ENCODE peak calls at places on chromosomes 5 and 9, in five cellular contexts. H, Y, K, U and R are unnamed samples.

GRCh38 chr5:111223086-111223789 is 946 bp upstream of the CAMK4 start:
- DNase-seq in H (no peak), Y (no peak), K (no peak), U (no peak), R (no peak)

GRCh38 chr9:19185191-19185590 is 45.3 kb upstream of the DENND4C start:
- DNase-seq in H (no peak), Y (no peak), K (no peak), U (no peak), R (no peak)

GRCh38 chr5:19370655-19371386 is 617.2 kb downstream of the CDH18 start:
- DNase-seq in H (no peak), Y (no peak), K (no peak), U (no peak), R (no peak)

GRCh38 chr5:36422957-36423356 is 121.3 kb upstream of the RANBP3L start:
- DNase-seq in H (no peak), Y (no peak), K (no peak), U (no peak), R (no peak)

GRCh38 chr5:136285501-136285900 is 79.8 kb downstream of the TRPC7 start:
- DNase-seq in H (peak; percentile 4), Y (no peak), K (no peak), U (no peak), R (no peak)

GRCh38 chr5:109837226-109837861 is 147.6 kb downstream of the MAN2A1 start:
- DNase-seq in H (no peak), Y (no peak), K (no peak), U (no peak), R (no peak)

GRCh38 chr5:62144395-62145022 is 161.5 kb upstream of the KIF2A start:
- DNase-seq in H (no peak), Y (no peak), K (no peak), U (no peak), R (peak; percentile 65)

GRCh38 chr9:126295516-126295915 is 31.1 kb upstream of the MVB12B start:
- DNase-seq in H (no peak), Y (no peak), K (no peak), U (no peak), R (no peak)

GRCh38 chr5:7478459-7478858 is 82.5 kb downstream of the ADCY2 start:
- DNase-seq in H (no peak), Y (no peak), K (no peak), U (no peak), R (no peak)

GRCh38 chr5:145917288-145917687 is 19.1 kb upstream of the SH3RF2 start:
- DNase-seq in H (peak; percentile 27), Y (no peak), K (no peak), U (no peak), R (no peak)

GRCh38 chr9:21570643-21571275 is 88.6 kb upstream of the IFNE start:
- DNase-seq in H (no peak), Y (no peak), K (no peak), U (no peak), R (no peak)

GRCh38 chr5:88877826-88878225 is 5.2 kb downstream of the MEF2C start:
- DNase-seq in H (no peak), Y (no peak), K (no peak), U (no peak), R (no peak)

GRCh38 chr5:3780907-3781306 is 185.3 kb downstream of the IRX1 start:
- DNase-seq in H (no peak), Y (no peak), K (no peak), U (no peak), R (no peak)

GRCh38 chr9:130043654-130044623 is 950 bp upstream of the FNBP1 start:
- DNase-seq in H (peak; percentile 46), Y (no peak), K (no peak), U (peak; percentile 55), R (peak; percentile 42)

GRCh38 chr9:130049431-130050210 is 4.1 kb upstream of the GPR107 start:
- DNase-seq in H (no peak), Y (no peak), K (no peak), U (no peak), R (no peak)

GRCh38 chr9:130042931-130043653 is at the start of gene FNBP1:
- DNase-seq in H (peak; percentile 75), Y (peak; percentile 85), K (peak; percentile 83), U (peak; percentile 87), R (peak; percentile 92)

GRCh38 chr9:130042406-130042930 is 521 bp downstream of the FNBP1 start:
- DNase-seq in H (no peak), Y (peak; percentile 72), K (peak; percentile 9), U (peak; percentile 42), R (no peak)

GRCh38 chr9:130045657-130046450 is 2.9 kb upstream of the FNBP1 start:
- DNase-seq in H (no peak), Y (no peak), K (no peak), U (no peak), R (no peak)
- H2BK5ac ChIP-seq in H (no peak overlapping the region), Y (no peak overlapping the region), K (no peak overlapping the region), U (no peak overlapping the region), R (no peak overlapping the region)

DNA sequence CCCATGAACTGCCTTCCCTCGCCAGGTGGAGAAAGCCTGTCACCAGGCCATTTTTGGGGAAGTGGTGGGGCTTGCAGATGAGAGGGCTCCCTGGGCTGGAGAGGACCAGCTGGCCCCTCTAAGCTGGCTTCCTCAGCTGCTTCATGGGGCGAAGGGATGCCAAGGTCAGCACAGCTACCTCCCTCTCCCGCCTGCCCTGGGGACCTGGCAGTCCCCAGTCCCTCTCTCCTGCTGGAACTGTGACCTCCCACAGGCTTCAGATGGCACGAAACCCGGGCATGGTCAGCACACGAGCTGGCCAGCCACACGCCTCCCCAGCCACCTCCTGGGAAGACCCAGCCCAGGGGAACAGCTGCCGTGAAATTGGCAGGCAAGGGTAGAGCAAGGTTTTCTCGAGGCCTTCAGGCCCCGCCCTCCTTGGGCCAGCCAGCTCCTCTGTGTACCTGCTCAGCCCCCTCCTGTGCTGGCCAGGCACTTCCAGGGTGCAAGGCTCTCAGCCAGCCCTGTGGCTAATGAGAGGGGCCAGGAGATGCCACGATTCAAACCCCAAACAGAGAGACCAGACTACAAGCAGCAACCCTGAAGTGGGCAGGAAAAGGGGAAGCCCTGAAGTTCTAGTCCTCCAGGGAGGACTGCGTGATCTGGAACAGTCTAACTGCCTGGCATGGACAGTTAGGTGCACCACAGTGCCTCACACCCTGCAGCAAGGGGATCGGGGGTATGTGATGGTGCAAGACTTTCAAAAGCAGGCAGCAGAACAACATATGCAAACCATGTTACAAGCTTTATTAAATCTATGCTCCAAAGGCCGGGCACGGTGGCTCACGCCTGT is 12.9 kb downstream of the PLPP7 start:
- DNase-seq in H (no peak), Y (no peak), K (no peak), U (no peak), R (no peak)
- H3K4ac ChIP-seq in H (no peak overlapping the region), Y (no peak overlapping the region), K (no peak overlapping the region), U (no peak overlapping the region), R (no peak overlapping the region)

DNA sequence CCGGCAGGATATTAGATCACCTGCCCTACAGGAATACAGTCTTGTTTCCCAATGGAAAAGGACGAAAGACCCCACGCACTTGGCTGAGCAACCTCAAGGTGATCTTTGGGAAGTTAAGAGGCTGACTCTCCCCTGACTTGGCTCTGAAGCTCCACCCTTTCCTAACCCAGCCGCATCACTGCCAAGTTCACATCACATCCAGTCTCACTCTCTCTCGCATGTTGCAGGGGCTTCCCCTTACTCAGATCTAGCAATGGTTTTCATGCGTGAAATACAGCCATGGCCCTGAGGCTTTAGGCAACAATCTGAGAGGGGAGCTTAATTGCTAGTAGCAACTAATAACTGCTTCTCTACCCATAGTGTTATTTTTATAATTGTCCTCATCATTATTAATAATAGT is 211.6 kb downstream of the DOCK8 start:
- DNase-seq in H (no peak), Y (no peak), K (no peak), U (no peak), R (peak; percentile 14)
- H2BK5ac ChIP-seq in H (no peak overlapping the region), Y (no peak overlapping the region), K (no peak overlapping the region), U (no peak overlapping the region), R (no peak overlapping the region)

DNA sequence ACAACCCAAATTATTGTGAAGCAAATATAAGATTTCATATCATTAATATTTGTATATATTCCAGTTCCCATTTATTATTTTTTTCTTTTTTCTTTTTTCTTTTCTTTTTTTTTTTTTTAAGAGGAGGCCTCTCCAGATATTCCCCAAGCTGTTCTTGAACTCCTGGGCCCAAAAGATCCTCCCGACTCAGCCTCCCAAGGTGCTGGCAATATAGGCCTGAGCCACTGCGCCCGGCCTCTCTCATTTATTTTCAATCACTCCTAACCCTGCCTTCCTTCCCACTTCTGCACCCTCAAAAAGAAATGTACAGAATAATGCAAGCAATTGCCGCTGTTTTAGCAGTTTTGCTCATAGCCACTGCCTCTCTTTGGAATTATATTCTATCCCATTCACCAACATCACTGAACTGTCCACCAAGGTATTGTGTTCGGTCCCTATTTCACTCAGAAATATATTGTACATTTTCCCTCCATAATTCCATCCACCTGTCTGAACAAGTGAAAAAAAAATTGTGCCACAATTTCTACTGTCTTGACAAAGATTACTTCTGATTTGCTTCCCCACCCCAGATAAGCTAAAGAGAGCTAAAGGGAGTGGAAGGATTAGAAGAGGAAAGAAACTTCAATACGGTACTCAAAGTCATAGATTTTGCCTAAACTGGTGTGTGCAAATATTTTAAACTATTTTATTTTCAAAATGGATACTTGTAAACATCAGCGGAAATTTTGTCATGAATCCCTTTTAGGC is 1.9 kb downstream of the FNBP1 start:
- DNase-seq in H (no peak), Y (no peak), K (no peak), U (no peak), R (no peak)
- H3K4ac ChIP-seq in H (no peak overlapping the region), Y (no peak overlapping the region), K (no peak overlapping the region), U (no peak overlapping the region), R (no peak overlapping the region)

GRCh38 chr5:122267195-122267594 is 44.8 kb upstream of the SNCAIP start:
- DNase-seq in H (no peak), Y (no peak), K (no peak), U (no peak), R (peak; percentile 8)
- H2BK5ac ChIP-seq in H (no peak overlapping the region), Y (no peak overlapping the region), K (no peak overlapping the region), U (no peak overlapping the region), R (no peak overlapping the region)

DNA sequence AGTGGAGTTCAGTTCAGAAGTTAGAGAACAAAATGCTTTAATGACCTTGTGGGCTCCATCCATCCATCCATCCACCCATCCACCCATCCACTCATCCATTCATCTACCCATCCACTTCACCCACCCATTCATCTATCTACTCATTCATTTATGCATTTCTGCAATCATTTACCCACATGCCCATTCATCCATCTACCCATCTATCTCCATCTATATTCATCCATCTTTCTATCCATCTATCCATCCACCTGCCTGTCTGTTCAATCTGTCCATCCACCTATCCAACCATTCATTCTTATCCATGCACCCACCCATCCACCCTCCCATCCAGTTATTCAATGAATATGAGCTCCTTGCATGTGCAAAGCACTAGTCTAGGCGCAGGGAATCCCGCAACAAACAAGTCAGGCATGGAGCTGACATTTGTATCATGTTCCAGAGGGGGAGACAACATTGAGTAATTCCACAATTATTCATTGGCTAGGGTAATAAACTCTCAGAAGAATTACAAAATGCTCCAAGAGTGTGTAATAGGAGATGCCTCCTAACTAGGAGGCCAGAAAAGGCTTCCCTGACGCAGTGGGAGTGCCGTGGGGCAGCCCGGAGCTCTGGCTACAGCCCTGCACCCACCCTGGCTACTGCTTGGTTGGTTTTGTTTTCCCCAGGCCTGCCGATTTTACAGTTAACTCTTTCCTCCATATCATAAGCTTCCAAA is 211.2 kb downstream of the NXNL2 start:
- DNase-seq in H (peak; percentile 95), Y (no peak), K (no peak), U (no peak), R (no peak)
- H3K4ac ChIP-seq in H (peak overlapping the region; percentile 97), Y (no peak overlapping the region), K (no peak overlapping the region), U (no peak overlapping the region), R (no peak overlapping the region)

GRCh38 chr9:97445119-97445701 is 33.3 kb downstream of the TDRD7 start:
- DNase-seq in H (no peak), Y (no peak), K (no peak), U (no peak), R (no peak)
- H2BK5ac ChIP-seq in H (no peak overlapping the region), Y (no peak overlapping the region), K (no peak overlapping the region), U (no peak overlapping the region), R (no peak overlapping the region)

GRCh38 chr5:58544926-58545325 is 37.9 kb upstream of the RAB3C start:
- DNase-seq in H (no peak), Y (no peak), K (no peak), U (no peak), R (no peak)
- H3K4ac ChIP-seq in H (no peak overlapping the region), Y (no peak overlapping the region), K (no peak overlapping the region), U (no peak overlapping the region), R (no peak overlapping the region)